ENCODE peak calls at places on chromosomes 6 and 20, in four cellular contexts. O is astrocyte of the spinal cord, J is neural crest cell, K is HCT116. S is an unnamed sample.

GRCh38 chr6:137210903-137211302 is 8.3 kb downstream of the IFNGR1 start:
- DNase-seq in K (no peak), J (no peak), O (peak; percentile 23), S (peak; percentile 83)

GRCh38 chr6:163876391-163876790 is 461.9 kb downstream of the QKI start:
- DNase-seq in O (no peak), J (no peak), K (no peak), S (no peak)

GRCh38 chr20:21796059-21796458 is 90.6 kb downstream of the PAX1 start:
- DNase-seq in K (no peak), J (no peak), O (no peak), S (no peak)

GRCh38 chr6:87139236-87139635 is 16.1 kb upstream of the ZNF292 start:
- DNase-seq in K (peak; percentile 54), O (peak; percentile 55), J (no peak), S (peak; percentile 61)

GRCh38 chr6:106360410-106360988 is at the start of gene CRYBG1:
- DNase-seq in J (peak; percentile 72), K (peak; percentile 75), O (no peak), S (peak; percentile 69)

GRCh38 chr6:1347187-1347560 is 35.3 kb downstream of the FOXQ1 start:
- DNase-seq in J (no peak), K (no peak), O (no peak), S (no peak)

GRCh38 chr6:150900049-150900448 is 34.5 kb downstream of the MTHFD1L start:
- DNase-seq in J (no peak), K (no peak), O (no peak), S (no peak)

GRCh38 chr6:137883400-137883888 is 16.4 kb downstream of the TNFAIP3 start:
- DNase-seq in K (no peak), J (no peak), O (no peak), S (no peak)

GRCh38 chr20:41055679-41056078 is 27.1 kb downstream of the TOP1 start:
- DNase-seq in K (no peak), J (no peak), O (no peak), S (no peak)

GRCh38 chr6:7311920-7312615 is 931 bp downstream of the SSR1 start:
- DNase-seq in K (no peak), O (peak; percentile 6), J (no peak), S (peak; percentile 2)

GRCh38 chr6:87785229-87785862 is 83.3 kb upstream of the AKIRIN2 start:
- DNase-seq in O (no peak), K (no peak), J (no peak), S (no peak)

GRCh38 chr6:26596579-26597388 is at the start of gene ABT1:
- DNase-seq in K (peak; percentile 97), O (peak; percentile 98), J (peak; percentile 97), S (peak; percentile 99)

GRCh38 chr20:50680106-50680960 is 11.0 kb downstream of the RIPOR3 start:
- DNase-seq in O (peak; percentile 54), J (no peak), K (no peak), S (no peak)

GRCh38 chr6:149457316-149457884 is 27.4 kb downstream of the ZC3H12D start:
- DNase-seq in K (no peak), O (no peak), J (no peak), S (peak; percentile 35)

GRCh38 chr6:54893818-54894217 is 47.2 kb downstream of the FAM83B start:
- DNase-seq in K (no peak), J (no peak), O (no peak), S (no peak)

GRCh38 chr20:60749804-60750602 is 502.1 kb upstream of the CDH4 start:
- DNase-seq in O (no peak), J (no peak), K (no peak), S (no peak)

GRCh38 chr6:131368077-131368911 is 204.7 kb upstream of the ARG1 start:
- DNase-seq in K (no peak), J (no peak), O (peak; percentile 49), S (peak; percentile 74)

GRCh38 chr6:19869464-19869863 is 32.3 kb downstream of the ID4 start:
- DNase-seq in O (no peak), J (no peak), K (no peak), S (no peak)